ENCODE peak calls at places on chromosomes 1 and 21, in eight cellular contexts. One of them, this sample, is unnamed.

GRCh38 chr21:42975886-42976608 is 1.7 kb downstream of the PKNOX1 start:
- DNase-seq in pancreas: no peak
- DNase-seq in amniotic stem cell: no peak
- DNase-seq in stimulated activated naive CD4-positive, alpha-beta T cell treated with Interleukin-2 at 50 U/mL for 16 hours: no peak
- DNase-seq in stimulated activated CD8-positive, alpha-beta memory T cell treated with anti-CD3 and anti-CD28 coated beads, Interleukin-15, amount 100 ng/mL, for 24 hours: no peak
- DNase-seq in NT2/D1: no peak
- DNase-seq in astrocyte of the spinal cord: no peak
- DNase-seq in HEK293T: no peak
- DNase-seq in this sample: no peak

GRCh38 chr1:235326719-235327558 is 1.0 kb downstream of the ARID4B start:
- DNase-seq in amniotic stem cell: no peak
- DNase-seq in pancreas: peak; percentile 81
- DNase-seq in HEK293T: peak; percentile 46
- DNase-seq in stimulated activated naive CD4-positive, alpha-beta T cell treated with Interleukin-2 at 50 U/mL for 16 hours: peak; percentile 67
- DNase-seq in NT2/D1: peak; percentile 13
- DNase-seq in stimulated activated CD8-positive, alpha-beta memory T cell treated with anti-CD3 and anti-CD28 coated beads, Interleukin-15, amount 100 ng/mL, for 24 hours: peak; percentile 9
- DNase-seq in astrocyte of the spinal cord: no peak
- DNase-seq in this sample: no peak

GRCh38 chr1:36586146-36586545 is 103.4 kb upstream of the CSF3R start:
- DNase-seq in amniotic stem cell: no peak
- DNase-seq in stimulated activated naive CD4-positive, alpha-beta T cell treated with Interleukin-2 at 50 U/mL for 16 hours: no peak
- DNase-seq in NT2/D1: no peak
- DNase-seq in stimulated activated CD8-positive, alpha-beta memory T cell treated with anti-CD3 and anti-CD28 coated beads, Interleukin-15, amount 100 ng/mL, for 24 hours: no peak
- DNase-seq in pancreas: no peak
- DNase-seq in astrocyte of the spinal cord: no peak
- DNase-seq in HEK293T: no peak
- DNase-seq in this sample: no peak

GRCh38 chr1:205191127-205191577 is 20.4 kb downstream of the DSTYK start:
- DNase-seq in NT2/D1: no peak
- DNase-seq in astrocyte of the spinal cord: no peak
- DNase-seq in HEK293T: no peak
- DNase-seq in amniotic stem cell: no peak
- DNase-seq in pancreas: no peak
- DNase-seq in stimulated activated CD8-positive, alpha-beta memory T cell treated with anti-CD3 and anti-CD28 coated beads, Interleukin-15, amount 100 ng/mL, for 24 hours: no peak
- DNase-seq in stimulated activated naive CD4-positive, alpha-beta T cell treated with Interleukin-2 at 50 U/mL for 16 hours: no peak
- DNase-seq in this sample: no peak

GRCh38 chr1:89519779-89520358 is 4.8 kb upstream of the LRRC8B start:
- DNase-seq in amniotic stem cell: no peak
- DNase-seq in stimulated activated CD8-positive, alpha-beta memory T cell treated with anti-CD3 and anti-CD28 coated beads, Interleukin-15, amount 100 ng/mL, for 24 hours: no peak
- DNase-seq in astrocyte of the spinal cord: peak; percentile 43
- DNase-seq in pancreas: no peak
- DNase-seq in HEK293T: peak; percentile 61
- DNase-seq in stimulated activated naive CD4-positive, alpha-beta T cell treated with Interleukin-2 at 50 U/mL for 16 hours: peak; percentile 19
- DNase-seq in NT2/D1: no peak
- DNase-seq in this sample: no peak

GRCh38 chr1:162055062-162055461 is 14.4 kb upstream of the NOS1AP start:
- DNase-seq in stimulated activated CD8-positive, alpha-beta memory T cell treated with anti-CD3 and anti-CD28 coated beads, Interleukin-15, amount 100 ng/mL, for 24 hours: no peak
- DNase-seq in NT2/D1: no peak
- DNase-seq in pancreas: no peak
- DNase-seq in astrocyte of the spinal cord: peak; percentile 82
- DNase-seq in stimulated activated naive CD4-positive, alpha-beta T cell treated with Interleukin-2 at 50 U/mL for 16 hours: no peak
- DNase-seq in amniotic stem cell: peak; percentile 44
- DNase-seq in HEK293T: no peak
- DNase-seq in this sample: peak; percentile 80

GRCh38 chr1:55827350-55827749 is 612.2 kb upstream of the USP24 start:
- DNase-seq in astrocyte of the spinal cord: peak; percentile 84
- DNase-seq in stimulated activated naive CD4-positive, alpha-beta T cell treated with Interleukin-2 at 50 U/mL for 16 hours: no peak
- DNase-seq in amniotic stem cell: peak; percentile 69
- DNase-seq in pancreas: no peak
- DNase-seq in HEK293T: no peak
- DNase-seq in stimulated activated CD8-positive, alpha-beta memory T cell treated with anti-CD3 and anti-CD28 coated beads, Interleukin-15, amount 100 ng/mL, for 24 hours: no peak
- DNase-seq in NT2/D1: no peak
- DNase-seq in this sample: peak; percentile 71

GRCh38 chr1:229295745-229296144 is 24.8 kb downstream of the RAB4A start:
- DNase-seq in stimulated activated CD8-positive, alpha-beta memory T cell treated with anti-CD3 and anti-CD28 coated beads, Interleukin-15, amount 100 ng/mL, for 24 hours: no peak
- DNase-seq in NT2/D1: no peak
- DNase-seq in amniotic stem cell: no peak
- DNase-seq in astrocyte of the spinal cord: no peak
- DNase-seq in stimulated activated naive CD4-positive, alpha-beta T cell treated with Interleukin-2 at 50 U/mL for 16 hours: no peak
- DNase-seq in pancreas: no peak
- DNase-seq in HEK293T: no peak
- DNase-seq in this sample: no peak

GRCh38 chr1:27566462-27567182 is 37.3 kb downstream of the AHDC1 start:
- DNase-seq in pancreas: no peak
- DNase-seq in stimulated activated CD8-positive, alpha-beta memory T cell treated with anti-CD3 and anti-CD28 coated beads, Interleukin-15, amount 100 ng/mL, for 24 hours: no peak
- DNase-seq in astrocyte of the spinal cord: no peak
- DNase-seq in HEK293T: no peak
- DNase-seq in NT2/D1: no peak
- DNase-seq in stimulated activated naive CD4-positive, alpha-beta T cell treated with Interleukin-2 at 50 U/mL for 16 hours: no peak
- DNase-seq in amniotic stem cell: no peak
- DNase-seq in this sample: no peak

GRCh38 chr1:4676258-4676657 is 21.8 kb downstream of the AJAP1 start:
- DNase-seq in NT2/D1: no peak
- DNase-seq in stimulated activated naive CD4-positive, alpha-beta T cell treated with Interleukin-2 at 50 U/mL for 16 hours: no peak
- DNase-seq in astrocyte of the spinal cord: no peak
- DNase-seq in pancreas: no peak
- DNase-seq in stimulated activated CD8-positive, alpha-beta memory T cell treated with anti-CD3 and anti-CD28 coated beads, Interleukin-15, amount 100 ng/mL, for 24 hours: no peak
- DNase-seq in amniotic stem cell: no peak
- DNase-seq in HEK293T: no peak
- DNase-seq in this sample: no peak

GRCh38 chr21:37338671-37339526 is 27.7 kb upstream of the DYRK1A start:
- DNase-seq in pancreas: no peak
- DNase-seq in NT2/D1: no peak
- DNase-seq in HEK293T: peak; percentile 66
- DNase-seq in stimulated activated CD8-positive, alpha-beta memory T cell treated with anti-CD3 and anti-CD28 coated beads, Interleukin-15, amount 100 ng/mL, for 24 hours: no peak
- DNase-seq in amniotic stem cell: peak; percentile 96
- DNase-seq in stimulated activated naive CD4-positive, alpha-beta T cell treated with Interleukin-2 at 50 U/mL for 16 hours: no peak
- DNase-seq in astrocyte of the spinal cord: peak; percentile 59
- DNase-seq in this sample: peak; percentile 87

GRCh38 chr1:235567812-235568444 is 63.7 kb upstream of the B3GALNT2 start:
- DNase-seq in pancreas: no peak
- DNase-seq in stimulated activated naive CD4-positive, alpha-beta T cell treated with Interleukin-2 at 50 U/mL for 16 hours: no peak
- DNase-seq in astrocyte of the spinal cord: no peak
- DNase-seq in NT2/D1: no peak
- DNase-seq in amniotic stem cell: no peak
- DNase-seq in HEK293T: no peak
- DNase-seq in stimulated activated CD8-positive, alpha-beta memory T cell treated with anti-CD3 and anti-CD28 coated beads, Interleukin-15, amount 100 ng/mL, for 24 hours: no peak
- DNase-seq in this sample: no peak

GRCh38 chr1:227372662-227373061 is 54.4 kb upstream of the CDC42BPA start:
- DNase-seq in stimulated activated naive CD4-positive, alpha-beta T cell treated with Interleukin-2 at 50 U/mL for 16 hours: no peak
- DNase-seq in astrocyte of the spinal cord: peak; percentile 72
- DNase-seq in pancreas: no peak
- DNase-seq in NT2/D1: no peak
- DNase-seq in stimulated activated CD8-positive, alpha-beta memory T cell treated with anti-CD3 and anti-CD28 coated beads, Interleukin-15, amount 100 ng/mL, for 24 hours: no peak
- DNase-seq in amniotic stem cell: peak; percentile 14
- DNase-seq in HEK293T: no peak
- DNase-seq in this sample: no peak

GRCh38 chr1:108893141-108893530 is 16.4 kb downstream of the GPSM2 start:
- DNase-seq in NT2/D1: no peak
- DNase-seq in amniotic stem cell: no peak
- DNase-seq in stimulated activated CD8-positive, alpha-beta memory T cell treated with anti-CD3 and anti-CD28 coated beads, Interleukin-15, amount 100 ng/mL, for 24 hours: no peak
- DNase-seq in pancreas: no peak
- DNase-seq in stimulated activated naive CD4-positive, alpha-beta T cell treated with Interleukin-2 at 50 U/mL for 16 hours: no peak
- DNase-seq in astrocyte of the spinal cord: no peak
- DNase-seq in HEK293T: no peak
- DNase-seq in this sample: no peak

This sample was measured in HS-5.